ENCODE peak calls at places on chromosomes 4 and X, in five cellular contexts. One of them, this sample, is unnamed.

GRCh38 chrX:133151320-133151719 is 54.4 kb upstream of the USP26 start:
- DNase-seq in NAMALWA: no peak
- DNase-seq in GM04504: no peak
- DNase-seq in body of pancreas: peak
- DNase-seq in stomach: no peak
- DNase-seq in this sample: peak

GRCh38 chr4:120692964-120693363 is 229.6 kb downstream of the PRDM5 start:
- DNase-seq in NAMALWA: no peak
- DNase-seq in GM04504: peak
- DNase-seq in body of pancreas: no peak
- DNase-seq in stomach: no peak
- DNase-seq in this sample: peak

GRCh38 chr4:118099106-118099505 is 64.8 kb downstream of the NDST3 start:
- DNase-seq in NAMALWA: no peak
- DNase-seq in GM04504: no peak
- DNase-seq in body of pancreas: no peak
- DNase-seq in stomach: no peak
- DNase-seq in this sample: no peak

GRCh38 chrX:108359811-108360602 is 78.2 kb downstream of the COL4A6 start:
- DNase-seq in NAMALWA: no peak
- DNase-seq in GM04504: no peak
- DNase-seq in body of pancreas: no peak
- DNase-seq in stomach: no peak
- DNase-seq in this sample: no peak

GRCh38 chrX:56969559-56969958 is 25.8 kb downstream of the SPIN3 start:
- DNase-seq in NAMALWA: no peak
- DNase-seq in GM04504: no peak
- DNase-seq in body of pancreas: no peak
- DNase-seq in stomach: no peak
- DNase-seq in this sample: no peak

GRCh38 chr4:5979981-5980380 is 38.2 kb downstream of the C4orf50 start:
- DNase-seq in NAMALWA: no peak
- DNase-seq in GM04504: no peak
- DNase-seq in body of pancreas: peak
- DNase-seq in stomach: peak
- DNase-seq in this sample: no peak

GRCh38 chrX:137166591-137166990 is 132.8 kb upstream of the GPR101 start:
- DNase-seq in NAMALWA: peak
- DNase-seq in GM04504: no peak
- DNase-seq in body of pancreas: peak
- DNase-seq in stomach: peak
- DNase-seq in this sample: no peak

GRCh38 chrX:69173906-69174305 is 8.7 kb upstream of the PJA1 start:
- DNase-seq in NAMALWA: no peak
- DNase-seq in GM04504: no peak
- DNase-seq in body of pancreas: no peak
- DNase-seq in stomach: no peak
- DNase-seq in this sample: no peak

GRCh38 chr4:48813984-48814383 is 16.9 kb upstream of the OCIAD1 start:
- DNase-seq in NAMALWA: peak
- DNase-seq in GM04504: no peak
- DNase-seq in body of pancreas: no peak
- DNase-seq in stomach: no peak
- DNase-seq in this sample: no peak

GRCh38 chr4:164203476-164203875 is 550.5 kb upstream of the SMIM31 start:
- DNase-seq in NAMALWA: no peak
- DNase-seq in GM04504: no peak
- DNase-seq in body of pancreas: no peak
- DNase-seq in stomach: no peak
- DNase-seq in this sample: no peak

GRCh38 chrX:46559062-46559461 is 13.8 kb upstream of the ZNF674 start:
- DNase-seq in NAMALWA: no peak
- DNase-seq in GM04504: no peak
- DNase-seq in body of pancreas: no peak
- DNase-seq in stomach: no peak
- DNase-seq in this sample: no peak

GRCh38 chr4:81052119-81053068 is 21.9 kb downstream of the BMP3 start:
- DNase-seq in NAMALWA: peak
- DNase-seq in GM04504: peak
- DNase-seq in body of pancreas: peak
- DNase-seq in stomach: peak
- DNase-seq in this sample: peak

GRCh38 chr4:56430203-56430602 is 5.2 kb downstream of the PPAT start:
- DNase-seq in NAMALWA: no peak
- DNase-seq in GM04504: no peak
- DNase-seq in body of pancreas: no peak
- DNase-seq in stomach: no peak
- DNase-seq in this sample: no peak

GRCh38 chr4:180695851-180696250 is 1547.4 kb upstream of the TENM3 start:
- DNase-seq in NAMALWA: no peak
- DNase-seq in GM04504: no peak
- DNase-seq in body of pancreas: no peak
- DNase-seq in stomach: no peak
- DNase-seq in this sample: peak

GRCh38 chr4:4327652-4328121 is 37.6 kb downstream of the ZBTB49 start:
- DNase-seq in NAMALWA: no peak
- DNase-seq in GM04504: no peak
- DNase-seq in body of pancreas: peak
- DNase-seq in stomach: no peak
- DNase-seq in this sample: no peak

GRCh38 chrX:56615282-56615681 is 51.9 kb downstream of the UBQLN2 start:
- DNase-seq in NAMALWA: no peak
- DNase-seq in GM04504: no peak
- DNase-seq in body of pancreas: no peak
- DNase-seq in stomach: no peak
- DNase-seq in this sample: no peak

GRCh38 chrX:18291006-18291545 is 63.4 kb downstream of the SCML2 start:
- DNase-seq in NAMALWA: no peak
- DNase-seq in GM04504: no peak
- DNase-seq in body of pancreas: no peak
- DNase-seq in stomach: no peak
- DNase-seq in this sample: no peak

GRCh38 chr4:182022899-182023298 is 220.3 kb upstream of the TENM3 start:
- DNase-seq in NAMALWA: no peak
- DNase-seq in GM04504: no peak
- DNase-seq in body of pancreas: no peak
- DNase-seq in stomach: no peak
- DNase-seq in this sample: no peak

GRCh38 chrX:20487227-20487626 is 220.5 kb upstream of the RPS6KA3 start:
- DNase-seq in NAMALWA: no peak
- DNase-seq in GM04504: no peak
- DNase-seq in body of pancreas: no peak
- DNase-seq in stomach: no peak
- DNase-seq in this sample: peak

GRCh38 chrX:10156199-10157031 is at the start of gene CLCN4:
- DNase-seq in NAMALWA: peak
- DNase-seq in GM04504: no peak
- DNase-seq in body of pancreas: peak
- DNase-seq in stomach: peak
- DNase-seq in this sample: no peak

GRCh38 chr4:169418846-169419245 is 148.1 kb upstream of the SH3RF1 start:
- DNase-seq in NAMALWA: no peak
- DNase-seq in GM04504: no peak
- DNase-seq in body of pancreas: no peak
- DNase-seq in stomach: no peak
- DNase-seq in this sample: no peak

GRCh38 chr4:23337292-23337691 is 552.6 kb downstream of the PPARGC1A start:
- DNase-seq in NAMALWA: peak
- DNase-seq in GM04504: no peak
- DNase-seq in body of pancreas: no peak
- DNase-seq in stomach: no peak
- DNase-seq in this sample: peak

GRCh38 chrX:41507899-41508298 is 60.8 kb downstream of the NYX start:
- DNase-seq in NAMALWA: no peak
- DNase-seq in GM04504: no peak
- DNase-seq in body of pancreas: no peak
- DNase-seq in stomach: no peak
- DNase-seq in this sample: no peak

GRCh38 chr4:7101692-7102515 is 34.0 kb upstream of the GRPEL1 start:
- DNase-seq in NAMALWA: peak
- DNase-seq in GM04504: peak
- DNase-seq in body of pancreas: peak
- DNase-seq in stomach: peak
- DNase-seq in this sample: peak

GRCh38 chr4:165175879-165176278 is 31.5 kb upstream of the KLHL2 start:
- DNase-seq in NAMALWA: no peak
- DNase-seq in GM04504: no peak
- DNase-seq in body of pancreas: peak
- DNase-seq in stomach: no peak
- DNase-seq in this sample: no peak

GRCh38 chrX:102745513-102746133 is 25.1 kb downstream of the GPRASP3 start:
- DNase-seq in NAMALWA: no peak
- DNase-seq in GM04504: no peak
- DNase-seq in body of pancreas: no peak
- DNase-seq in stomach: no peak
- DNase-seq in this sample: no peak

GRCh38 chrX:13250831-13251612 is 68.8 kb downstream of the ATXN3L start:
- DNase-seq in NAMALWA: no peak
- DNase-seq in GM04504: peak
- DNase-seq in body of pancreas: no peak
- DNase-seq in stomach: no peak
- DNase-seq in this sample: no peak

GRCh38 chrX:20461576-20461975 is 194.9 kb upstream of the RPS6KA3 start:
- DNase-seq in NAMALWA: no peak
- DNase-seq in GM04504: peak
- DNase-seq in body of pancreas: no peak
- DNase-seq in stomach: no peak
- DNase-seq in this sample: peak

GRCh38 chr4:6391852-6392188 is 80.6 kb downstream of the PPP2R2C start:
- DNase-seq in NAMALWA: no peak
- DNase-seq in GM04504: no peak
- DNase-seq in body of pancreas: no peak
- DNase-seq in stomach: no peak
- DNase-seq in this sample: peak

This sample was measured in foreskin keratinocyte.